ENCODE peak calls at places on chromosomes 12 and 14, in eight cellular contexts. H is bronchial epithelial cell, K is astrocyte of the spinal cord, F is kidney, B is epithelial cell of esophagus, I is heart left ventricle, T is fibroblast of mammary gland, Z is lung. L is an unnamed sample.
A peak's percentile ranks its signal among the peaks of the same experiment; 100 is the strongest.

GRCh38 chr14:87966816-87967215 is 26.2 kb downstream of the GALC start:
- DNase-seq in B (peak; percentile 86), T (peak; percentile 31), H (peak; percentile 78), K (peak; percentile 28), F (no peak), Z (no peak), I (no peak), L (no peak)

GRCh38 chr12:105775351-105775750 is 363.4 kb downstream of the NUAK1 start:
- DNase-seq in F (no peak), T (no peak), B (peak; percentile 38), H (peak; percentile 47), I (no peak), Z (no peak), K (peak; percentile 35), L (peak; percentile 1)

GRCh38 chr12:48826209-48826855 is 8.0 kb downstream of the CACNB3 start:
- DNase-seq in T (no peak), I (no peak), F (no peak), Z (no peak), B (peak; percentile 87), K (no peak), H (peak; percentile 84), L (no peak)

GRCh38 chr14:90820958-90821357 is 4.7 kb upstream of the TTC7B start:
- DNase-seq in F (no peak), T (peak; percentile 55), K (peak; percentile 50), B (peak; percentile 94), H (peak; percentile 75), I (no peak), Z (no peak), L (no peak)

GRCh38 chr12:81598205-81598604 is 160.9 kb downstream of the PPFIA2 start:
- DNase-seq in Z (no peak), B (no peak), I (no peak), F (no peak), T (no peak), K (no peak), H (no peak), L (no peak)

GRCh38 chr12:104219361-104219892 is 3.8 kb downstream of the TXNRD1 start:
- DNase-seq in K (peak; percentile 90), Z (no peak), F (no peak), T (peak; percentile 97), B (peak; percentile 94), H (peak; percentile 95), I (no peak), L (peak; percentile 91)

GRCh38 chr12:20212658-20213387 is 155.5 kb upstream of the PDE3A start:
- DNase-seq in T (peak; percentile 100), I (peak; percentile 84), Z (peak; percentile 76), H (peak; percentile 96), F (peak; percentile 93), K (peak; percentile 100), B (peak; percentile 92), L (peak; percentile 99)

GRCh38 chr14:79764288-79764687 is 447.0 kb downstream of the DIO2 start:
- DNase-seq in H (no peak), F (no peak), B (no peak), I (no peak), K (no peak), T (no peak), Z (no peak), L (no peak)

GRCh38 chr12:64672925-64673409 is 62.7 kb downstream of the RASSF3 start:
- DNase-seq in T (peak; percentile 20), B (peak; percentile 52), Z (peak; percentile 51), F (peak; percentile 85), I (peak; percentile 64), K (peak; percentile 29), H (peak; percentile 45), L (no peak)

GRCh38 chr12:6078378-6079083 is 45.9 kb downstream of the VWF start:
- DNase-seq in I (no peak), H (no peak), B (no peak), F (no peak), Z (no peak), K (peak; percentile 61), T (no peak), L (no peak)

GRCh38 chr14:85315891-85316290 is 214.1 kb upstream of the FLRT2 start:
- DNase-seq in T (no peak), F (no peak), H (no peak), Z (no peak), K (no peak), B (no peak), I (no peak), L (no peak)

GRCh38 chr12:126191037-126191891 is 1126.0 kb downstream of the AACS start:
- DNase-seq in K (peak; percentile 7), I (no peak), T (no peak), Z (no peak), B (no peak), F (no peak), H (no peak), L (no peak)

GRCh38 chr12:88577537-88577936 is 2.7 kb downstream of the KITLG start:
- DNase-seq in B (peak; percentile 73), T (peak; percentile 48), F (no peak), I (no peak), K (peak; percentile 38), Z (no peak), H (peak; percentile 79), L (no peak)

GRCh38 chr12:6780573-6780972 is 8.3 kb downstream of the LAG3 start:
- DNase-seq in K (no peak), T (no peak), Z (no peak), B (no peak), I (no peak), F (no peak), H (no peak), L (no peak)

GRCh38 chr12:121128908-121129704 is 3.6 kb upstream of the P2RX7 start:
- DNase-seq in Z (peak; percentile 89), F (peak; percentile 90), I (peak; percentile 84), H (peak; percentile 25), B (no peak), K (peak; percentile 10), T (peak; percentile 37), L (no peak)

GRCh38 chr12:20000229-20000869 is 368.0 kb upstream of the PDE3A start:
- DNase-seq in Z (no peak), H (no peak), K (no peak), T (no peak), F (no peak), I (no peak), B (no peak), L (no peak)

GRCh38 chr12:104604070-104604994 is 147.6 kb downstream of the CHST11 start:
- DNase-seq in F (peak; percentile 89), T (peak; percentile 99), Z (peak; percentile 77), H (peak; percentile 96), I (peak; percentile 61), B (peak; percentile 96), K (peak; percentile 94), L (peak; percentile 97)

GRCh38 chr12:77064891-77065360 is 443 bp downstream of the E2F7 start:
- DNase-seq in F (no peak), K (no peak), Z (no peak), T (no peak), H (peak; percentile 13), B (no peak), I (no peak), L (no peak)

GRCh38 chr14:105711841-105712460 is 185.6 kb downstream of the TMEM121 start:
- DNase-seq in H (no peak), F (no peak), B (no peak), K (no peak), T (no peak), I (no peak), Z (no peak), L (no peak)

GRCh38 chr12:122749569-122750332 is 2.9 kb upstream of the DENR start:
- DNase-seq in F (peak; percentile 6), I (no peak), T (peak; percentile 9), B (no peak), K (no peak), Z (no peak), H (no peak), L (no peak)

GRCh38 chr12:43740511-43741100 is 18.0 kb downstream of the PUS7L start:
- DNase-seq in H (no peak), Z (no peak), B (no peak), F (no peak), I (no peak), T (peak; percentile 7), K (no peak), L (no peak)

GRCh38 chr14:100012478-100012925 is 52.7 kb upstream of the EVL start:
- DNase-seq in B (peak; percentile 22), H (no peak), Z (no peak), I (no peak), T (peak; percentile 92), K (peak; percentile 83), F (no peak), L (peak; percentile 65)

GRCh38 chr12:95859947-95860850 is 1.4 kb downstream of the SNRPF start:
- DNase-seq in T (no peak), K (no peak), I (no peak), H (no peak), Z (no peak), B (peak; percentile 11), F (no peak), L (no peak)

DNA sequence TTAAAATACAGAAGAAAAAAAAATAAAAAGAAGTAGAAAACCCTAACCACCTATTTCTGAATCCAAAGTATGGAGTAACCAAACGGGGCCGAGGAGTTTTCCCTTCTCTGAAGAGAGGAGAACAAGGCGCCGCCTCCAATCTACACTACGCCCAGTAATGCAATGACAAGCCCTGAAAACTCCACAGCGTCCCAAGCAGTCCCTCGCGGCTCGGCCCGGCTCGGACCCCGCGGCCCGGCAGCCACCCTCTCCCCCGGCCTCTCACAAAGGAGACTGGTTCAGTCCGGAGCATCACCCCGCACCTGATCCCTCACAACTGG is 371 bp downstream of the CHD8 start:
- DNase-seq in B (peak; percentile 40), H (no peak), K (no peak), Z (no peak), F (no peak), I (no peak), T (peak; percentile 21), L (no peak)
- H3K4me3 ChIP-seq in B (peak overlapping the region; percentile 83), H (peak overlapping the region; percentile 84), K (peak overlapping the region; percentile 96), Z (peak overlapping the region; percentile 92), F (peak overlapping the region; percentile 99), I (peak overlapping the region; percentile 86), T (peak overlapping the region; percentile 95), L (peak overlapping the region; percentile 92)

DNA sequence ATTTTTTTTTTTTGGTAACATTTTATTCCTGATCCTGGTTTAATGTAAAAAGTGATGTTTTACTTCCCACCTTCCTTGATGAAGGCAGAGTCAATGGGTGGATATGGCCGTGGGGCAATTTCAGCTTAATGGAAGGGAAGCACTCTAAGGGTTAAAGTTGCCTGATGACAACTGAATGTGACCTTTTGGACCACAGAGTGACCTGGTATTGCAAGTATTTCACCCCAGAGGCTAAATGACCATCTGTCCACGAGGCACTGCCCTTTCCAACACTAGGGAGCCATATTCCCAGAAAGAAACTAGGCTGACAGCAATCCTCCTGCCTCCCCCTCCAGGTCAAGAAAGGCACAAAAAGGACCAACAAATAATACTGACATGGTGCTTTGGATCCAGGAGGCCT is 4.8 kb downstream of the CCDC177 start:
- DNase-seq in Z (no peak), H (no peak), F (no peak), B (no peak), K (no peak), I (no peak), T (no peak), L (no peak)
- H3K4me3 ChIP-seq in Z (no peak overlapping the region), H (no peak overlapping the region), F (no peak overlapping the region), B (no peak overlapping the region), K (no peak overlapping the region), I (no peak overlapping the region), T (no peak overlapping the region), L (no peak overlapping the region)

GRCh38 chr12:1531654-1532366 is 62.6 kb downstream of the FBXL14 start:
- DNase-seq in I (no peak), H (no peak), T (no peak), B (no peak), Z (no peak), K (no peak), F (no peak), L (no peak)
- H3K4me3 ChIP-seq in I (peak overlapping the region; percentile 64), H (peak overlapping the region; percentile 33), T (peak overlapping the region; percentile 79), B (peak overlapping the region; percentile 33), Z (no peak overlapping the region), K (peak overlapping the region; percentile 58), F (peak overlapping the region; percentile 25), L (peak overlapping the region; percentile 72)

GRCh38 chr12:56231184-56231582 is 1.3 kb downstream of the SLC39A5 start:
- DNase-seq in B (no peak), Z (no peak), H (no peak), I (no peak), F (no peak), K (no peak), T (no peak), L (no peak)
- H3K4me3 ChIP-seq in B (no peak overlapping the region), Z (no peak overlapping the region), H (no peak overlapping the region), I (no peak overlapping the region), F (peak overlapping the region; percentile 68), K (no peak overlapping the region), T (no peak overlapping the region), L (no peak overlapping the region)